ENCODE peak calls at places on chromosomes 13 and 19, in six cellular contexts. R, Q, W, L, K and Z are unnamed samples.

GRCh38 chr13:29362849-29363604 is 232.5 kb downstream of the SLC7A1 start:
- DNase-seq in R (no peak), Q (peak), W (peak), L (peak), K (no peak), Z (no peak)

GRCh38 chr19:14149011-14149410 is 12.6 kb upstream of the ASF1B start:
- DNase-seq in R (no peak), Q (no peak), W (no peak), L (no peak), K (no peak), Z (no peak)

GRCh38 chr19:19113040-19113541 is 25.2 kb downstream of the TMEM161A start:
- DNase-seq in R (no peak), Q (no peak), W (peak), L (no peak), K (no peak), Z (no peak)

GRCh38 chr13:49371943-49372636 is 71.8 kb downstream of the CAB39L start:
- DNase-seq in R (peak), Q (no peak), W (peak), L (no peak), K (no peak), Z (no peak)

GRCh38 chr19:45340899-45341453 is 426 bp downstream of the KLC3 start:
- DNase-seq in R (no peak), Q (no peak), W (peak), L (peak), K (no peak), Z (no peak)

GRCh38 chr13:106619688-106620555 is 52.0 kb upstream of the ARGLU1 start:
- DNase-seq in R (no peak), Q (peak), W (peak), L (peak), K (no peak), Z (peak)

GRCh38 chr13:65112123-65113075 is 2117.7 kb downstream of the PCDH9 start:
- DNase-seq in R (no peak), Q (no peak), W (no peak), L (no peak), K (no peak), Z (no peak)

GRCh38 chr13:25943666-25944065 is 108.2 kb downstream of the SHISA2 start:
- DNase-seq in R (no peak), Q (no peak), W (no peak), L (no peak), K (no peak), Z (no peak)

GRCh38 chr19:8335343-8336071 is 7.6 kb downstream of the KANK3 start:
- DNase-seq in R (no peak), Q (no peak), W (no peak), L (peak), K (peak), Z (no peak)

GRCh38 chr19:49595006-49595818 is 4.2 kb downstream of the PRR12 start:
- DNase-seq in R (no peak), Q (no peak), W (no peak), L (no peak), K (no peak), Z (peak)

GRCh38 chr13:60148918-60149317 is 14.8 kb downstream of the DIAPH3 start:
- DNase-seq in R (no peak), Q (no peak), W (no peak), L (no peak), K (no peak), Z (no peak)

GRCh38 chr13:113946409-113947181 is 27.3 kb downstream of the C13orf46 start:
- DNase-seq in R (no peak), Q (no peak), W (no peak), L (no peak), K (peak), Z (no peak)

GRCh38 chr13:44801990-44802389 is 187.3 kb downstream of the NUFIP1 start:
- DNase-seq in R (no peak), Q (no peak), W (peak), L (peak), K (no peak), Z (no peak)

GRCh38 chr13:62320129-62320724 is 904.6 kb upstream of the PCDH20 start:
- DNase-seq in R (no peak), Q (no peak), W (peak), L (peak), K (no peak), Z (no peak)

GRCh38 chr13:112065867-112066623 is 904 bp upstream of the SOX1 start:
- DNase-seq in R (no peak), Q (no peak), W (no peak), L (no peak), K (no peak), Z (no peak)

GRCh38 chr13:102675115-102675514 is 19.7 kb downstream of the METTL21C start:
- DNase-seq in R (no peak), Q (no peak), W (no peak), L (no peak), K (no peak), Z (no peak)

GRCh38 chr13:94968040-94968756 is 255.9 kb upstream of the SOX21 start:
- DNase-seq in R (no peak), Q (no peak), W (no peak), L (no peak), K (no peak), Z (no peak)

GRCh38 chr19:1237027-1237659 is 662 bp downstream of the CBARP start:
- DNase-seq in R (no peak), Q (no peak), W (no peak), L (no peak), K (no peak), Z (no peak)

GRCh38 chr19:46787331-46788100 is 878 bp downstream of the SLC1A5 start:
- DNase-seq in R (no peak), Q (peak), W (peak), L (peak), K (peak), Z (peak)

GRCh38 chr13:60095300-60095699 is 68.4 kb downstream of the DIAPH3 start:
- DNase-seq in R (no peak), Q (no peak), W (no peak), L (no peak), K (no peak), Z (no peak)

GRCh38 chr19:11659612-11660011 is 62.3 kb downstream of the ZNF627 start:
- DNase-seq in R (no peak), Q (no peak), W (peak), L (no peak), K (no peak), Z (no peak)

GRCh38 chr13:30830638-30830965 is 75.5 kb upstream of the MEDAG start:
- DNase-seq in R (no peak), Q (no peak), W (no peak), L (no peak), K (no peak), Z (no peak)

GRCh38 chr13:77055158-77055557 is 28.2 kb upstream of the FBXL3 start:
- DNase-seq in R (no peak), Q (no peak), W (no peak), L (no peak), K (no peak), Z (no peak)

GRCh38 chr13:80469841-80470378 is 129.0 kb upstream of the SPRY2 start:
- DNase-seq in R (no peak), Q (peak), W (peak), L (no peak), K (peak), Z (no peak)

GRCh38 chr13:34942732-34943674 is 933 bp downstream of the NBEA start:
- DNase-seq in R (no peak), Q (peak), W (no peak), L (peak), K (peak), Z (peak)
- TF ChIP-seq CTCF in R (no peak), Q (no peak), W (no peak), L (no peak), K (no peak), Z (no peak)

GRCh38 chr19:9671654-9672053 is 3.2 kb downstream of the ZNF562 start:
- DNase-seq in R (no peak), Q (no peak), W (no peak), L (no peak), K (no peak), Z (no peak)
- TF ChIP-seq CTCF in R (no peak), Q (no peak), W (no peak), L (no peak), K (no peak), Z (no peak)

DNA sequence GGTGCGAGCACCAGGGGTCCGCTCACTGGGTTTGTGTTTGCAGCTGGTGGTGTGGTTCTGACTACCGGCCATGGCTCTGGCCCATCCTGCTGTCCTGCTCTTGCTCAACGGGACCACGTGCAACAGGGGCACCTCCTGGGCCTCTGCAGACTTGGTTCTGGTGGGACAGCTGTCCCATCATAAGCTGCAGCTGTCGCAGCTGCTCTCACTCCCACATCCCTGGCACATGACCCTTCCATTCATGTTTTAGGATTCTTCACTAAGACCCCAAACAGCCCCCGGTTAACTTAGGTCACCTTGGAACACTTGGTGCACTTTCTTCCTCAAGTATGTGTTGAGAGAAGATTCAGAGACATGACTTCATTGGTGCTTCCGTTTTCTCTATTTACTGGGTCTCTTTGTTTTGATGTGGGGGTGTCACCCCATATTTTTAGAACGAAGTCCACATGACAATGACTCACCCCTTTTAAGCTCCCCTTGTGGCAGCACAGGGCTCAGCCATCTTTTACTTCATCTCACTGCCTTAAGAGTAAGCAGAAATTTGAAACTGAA is 68.4 kb upstream of the ARHGEF7 start:
- DNase-seq in R (no peak), Q (peak), W (peak), L (no peak), K (peak), Z (no peak)
- TF ChIP-seq CTCF in R (no peak), Q (peak), W (peak), L (no peak), K (peak), Z (no peak)

GRCh38 chr13:91369432-91369831 is 21.9 kb downstream of the MIR17HG start:
- DNase-seq in R (no peak), Q (no peak), W (peak), L (no peak), K (no peak), Z (no peak)

GRCh38 chr13:91372813-91373420 is 25.4 kb downstream of the MIR17HG start:
- DNase-seq in R (no peak), Q (no peak), W (no peak), L (no peak), K (no peak), Z (no peak)

DNA sequence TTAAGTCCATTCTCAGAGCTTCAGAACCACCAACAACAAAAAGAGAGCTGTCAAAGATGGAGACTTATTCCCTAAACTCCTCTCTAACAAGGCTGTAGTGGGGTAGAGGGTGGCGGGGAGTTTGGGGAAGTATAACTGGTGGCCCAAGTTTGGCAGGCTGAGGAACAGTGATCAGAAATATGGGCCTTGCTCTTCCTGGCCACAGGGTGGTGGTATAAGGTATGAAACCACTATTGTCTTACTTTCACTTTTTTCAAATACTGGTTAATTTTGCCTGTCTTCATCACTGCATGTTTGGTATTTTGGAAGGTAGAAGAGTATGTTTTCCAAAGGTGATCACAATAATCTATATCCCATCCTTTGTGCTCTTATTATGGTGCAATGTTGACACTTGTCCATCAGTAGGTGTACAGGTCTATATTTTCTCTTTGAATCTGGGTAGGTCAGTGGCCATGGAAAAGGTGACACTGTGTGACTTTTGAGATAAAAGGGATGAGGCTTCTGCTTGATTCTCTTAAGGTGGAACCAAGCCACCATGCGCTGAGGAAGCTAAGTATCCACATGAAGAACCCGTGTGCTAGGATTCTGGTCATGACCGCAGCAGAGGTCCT is 23.2 kb upstream of the GPC5 start:
- DNase-seq in R (no peak), Q (no peak), W (peak), L (no peak), K (no peak), Z (no peak)
- TF ChIP-seq CTCF in R (peak), Q (peak), W (peak), L (no peak), K (peak), Z (no peak)

GRCh38 chr19:17445526-17446165 is 2.8 kb downstream of the TMEM221 start:
- DNase-seq in R (no peak), Q (no peak), W (no peak), L (no peak), K (no peak), Z (no peak)

GRCh38 chr19:17450264-17451075 is 2.0 kb upstream of the TMEM221 start:
- DNase-seq in R (no peak), Q (no peak), W (no peak), L (peak), K (no peak), Z (no peak)

GRCh38 chr19:17451820-17452219 is 3.4 kb upstream of the TMEM221 start:
- DNase-seq in R (no peak), Q (no peak), W (no peak), L (no peak), K (no peak), Z (no peak)

GRCh38 chr19:17447704-17448189 is 721 bp downstream of the TMEM221 start:
- DNase-seq in R (no peak), Q (no peak), W (no peak), L (no peak), K (no peak), Z (no peak)

DNA sequence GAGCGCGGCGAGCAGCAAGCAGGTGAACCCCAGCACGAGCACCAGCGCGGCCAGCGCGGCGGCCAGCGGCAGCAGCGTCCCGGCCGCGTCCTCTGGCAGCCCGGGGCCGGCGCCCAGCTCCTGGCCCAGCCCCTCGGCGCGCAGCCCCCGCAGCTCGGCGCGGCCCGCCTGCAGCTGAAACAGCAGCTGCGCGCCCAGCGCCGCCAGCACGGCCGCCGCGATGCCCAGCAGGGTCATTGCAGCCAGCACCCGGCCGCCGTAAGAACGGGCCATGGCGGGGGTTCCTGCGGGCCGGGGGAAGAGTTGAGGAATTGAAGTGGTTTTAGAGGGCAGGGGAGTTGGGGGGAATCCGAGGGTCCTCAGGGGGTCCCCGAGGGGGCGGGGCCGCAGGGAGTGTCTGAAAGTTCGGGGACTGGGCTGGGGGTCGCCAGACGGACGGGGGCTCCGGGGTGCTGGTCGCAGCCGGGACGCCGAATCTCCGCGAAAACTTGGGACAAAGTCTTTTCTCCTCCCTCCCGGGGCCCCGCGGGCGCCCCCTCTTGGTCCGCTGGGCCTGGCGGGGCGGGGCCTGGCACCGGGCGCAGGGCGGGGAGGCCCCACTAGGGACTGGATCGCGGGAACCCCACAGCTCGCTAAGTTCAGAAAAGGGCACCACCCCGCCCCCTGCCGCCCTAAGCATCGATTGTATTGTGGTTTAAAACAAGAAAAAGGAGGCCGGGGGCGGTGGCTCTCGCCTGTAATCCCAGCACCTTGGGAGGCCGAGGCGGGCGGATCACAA is at the start of gene TMEM221:
- DNase-seq in R (no peak), Q (peak), W (no peak), L (peak), K (peak), Z (peak)
- TF ChIP-seq CTCF in R (peak), Q (peak), W (peak), L (peak), K (peak), Z (peak)

DNA sequence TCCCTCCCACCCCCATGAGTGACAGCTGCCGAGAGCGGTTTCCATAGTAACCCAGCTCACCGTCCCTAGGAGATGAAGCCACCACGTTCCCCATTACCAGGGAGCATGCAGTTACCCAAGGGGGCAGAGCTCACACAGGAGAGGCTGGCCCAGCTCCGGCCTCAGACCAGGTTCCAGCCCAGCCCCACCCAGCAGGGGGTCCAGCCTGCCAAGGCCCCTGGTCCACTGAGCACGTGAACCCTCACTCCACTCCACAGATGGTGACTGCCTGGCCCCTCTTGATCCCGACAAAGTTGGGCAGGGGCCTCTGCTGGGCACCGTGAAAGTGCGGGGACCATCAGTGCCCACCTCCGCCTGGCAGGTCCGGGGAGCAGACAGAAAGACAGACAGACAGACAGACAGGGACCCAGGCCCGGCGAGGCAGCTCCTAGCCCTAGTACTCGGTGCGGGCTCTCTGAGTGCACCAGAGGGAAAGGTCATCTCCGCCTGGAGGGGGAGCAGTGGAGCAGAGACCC is 50.7 kb downstream of the CELF5 start:
- DNase-seq in R (peak), Q (no peak), W (no peak), L (peak), K (no peak), Z (no peak)
- TF ChIP-seq CTCF in R (no peak), Q (peak), W (peak), L (no peak), K (no peak), Z (no peak)